ENCODE peak calls at places on chromosome 5, in ten cellular contexts. E is RWPE1, J is stromal cell of bone marrow, V is substantia nigra, R is head of caudate nucleus, F is ELR, Q is iPS DF 6.9, T is GM03348, Y is NAMALWA, P is AG04450. C is an unnamed sample.

GRCh38 chr5:32339198-32339597 is 26.5 kb upstream of the MTMR12 start:
- DNase-seq in Y (peak), Q (peak), V (no peak), F (peak), E (no peak), T (no peak), R (no peak), P (no peak), J (no peak), C (peak)

GRCh38 chr5:55936100-55936693 is 58.6 kb downstream of the IL6ST start:
- DNase-seq in T (peak), J (peak), Q (peak), F (peak), V (peak), Y (peak), E (peak), R (peak), P (peak), C (peak)

GRCh38 chr5:148374693-148375360 is 8.9 kb upstream of the FBXO38 start:
- DNase-seq in J (peak), Y (peak), F (peak), R (peak), T (peak), P (no peak), Q (peak), V (no peak), E (peak), C (no peak)

GRCh38 chr5:55234171-55234700 is 828 bp upstream of the CCNO start:
- DNase-seq in F (peak), P (no peak), Y (peak), R (no peak), T (peak), E (peak), V (no peak), J (no peak), Q (no peak), C (no peak)

GRCh38 chr5:137492321-137492720 is 6.8 kb downstream of the SPOCK1 start:
- DNase-seq in J (peak), R (no peak), V (no peak), P (peak), T (peak), F (peak), E (no peak), Y (no peak), Q (no peak), C (no peak)

GRCh38 chr5:135033026-135033861 is 784 bp downstream of the PITX1 start:
- DNase-seq in V (no peak), Q (no peak), T (peak), E (peak), P (peak), F (peak), Y (peak), J (no peak), R (no peak), C (peak)

GRCh38 chr5:136957428-136957827 is 541.7 kb downstream of the SPOCK1 start:
- DNase-seq in E (peak), F (no peak), P (no peak), J (no peak), T (no peak), V (no peak), R (no peak), Y (no peak), Q (no peak), C (no peak)

GRCh38 chr5:57382665-57383064 is 99.9 kb downstream of the ACTBL2 start:
- DNase-seq in V (no peak), E (no peak), F (peak), T (no peak), P (no peak), Q (no peak), R (no peak), Y (no peak), J (no peak), C (no peak)

GRCh38 chr5:2550479-2550878 is 201.0 kb downstream of the IRX2 start:
- DNase-seq in P (no peak), F (no peak), E (no peak), V (no peak), Y (no peak), T (no peak), R (no peak), J (no peak), Q (no peak), C (no peak)

GRCh38 chr5:167123126-167123525 is 1168.3 kb upstream of the WWC1 start:
- DNase-seq in J (no peak), T (no peak), Y (no peak), E (no peak), R (no peak), V (no peak), Q (no peak), P (no peak), F (no peak), C (no peak)

GRCh38 chr5:60686164-60686563 is 13.8 kb downstream of the DEPDC1B start:
- DNase-seq in Y (no peak), J (no peak), Q (no peak), F (no peak), E (no peak), V (no peak), T (no peak), R (no peak), P (no peak), C (no peak)

GRCh38 chr5:34970552-34970951 is 41.2 kb downstream of the DNAJC21 start:
- DNase-seq in R (no peak), Q (no peak), E (no peak), T (no peak), J (no peak), F (no peak), V (no peak), Y (no peak), P (no peak), C (no peak)

GRCh38 chr5:1118738-1119137 is 6.9 kb upstream of the SLC12A7 start:
- DNase-seq in P (no peak), Q (no peak), F (no peak), R (peak), T (no peak), V (no peak), J (no peak), Y (no peak), E (no peak), C (no peak)

GRCh38 chr5:757346-757930 is 27.1 kb downstream of the ZDHHC11B start:
- DNase-seq in Y (no peak), T (peak), P (no peak), R (no peak), Q (no peak), E (no peak), V (no peak), F (no peak), J (no peak), C (no peak)

GRCh38 chr5:10856646-10857332 is 95.8 kb upstream of the DAP start:
- DNase-seq in V (peak), R (peak), T (peak), E (peak), Q (peak), J (peak), F (peak), Y (peak), P (peak), C (no peak)

GRCh38 chr5:143105216-143105905 is 298.1 kb downstream of the NR3C1 start:
- DNase-seq in R (no peak), Q (no peak), Y (no peak), P (no peak), J (no peak), V (no peak), E (no peak), T (no peak), F (no peak), C (no peak)

GRCh38 chr5:142151436-142152382 is 43.1 kb downstream of the NDFIP1 start:
- DNase-seq in P (peak), Q (peak), R (no peak), F (peak), Y (peak), V (no peak), T (peak), J (peak), E (peak), C (peak)

GRCh38 chr5:175878021-175878420 is 6.6 kb downstream of the CPLX2 start:
- DNase-seq in V (no peak), Y (no peak), R (no peak), F (no peak), E (no peak), P (no peak), T (no peak), Q (no peak), J (no peak), C (no peak)

GRCh38 chr5:109805882-109806281 is 116.2 kb downstream of the MAN2A1 start:
- DNase-seq in F (no peak), Y (no peak), P (no peak), T (no peak), Q (no peak), E (no peak), R (no peak), V (no peak), J (no peak), C (no peak)

GRCh38 chr5:112973036-112973435 is 3.6 kb upstream of the DCP2 start:
- DNase-seq in T (no peak), P (no peak), F (no peak), V (no peak), Y (no peak), R (no peak), J (no peak), Q (no peak), E (no peak), C (no peak)

GRCh38 chr5:32027717-32028321 is 146.3 kb downstream of the GOLPH3 start:
- DNase-seq in F (peak), V (peak), R (no peak), E (peak), T (peak), J (peak), Q (no peak), P (peak), Y (no peak), C (peak)

GRCh38 chr5:142520885-142521284 is 165.0 kb downstream of the FGF1 start:
- DNase-seq in V (no peak), T (peak), P (peak), R (no peak), Q (no peak), J (no peak), F (peak), Y (no peak), E (no peak), C (no peak)

GRCh38 chr5:334903-335739 is 13.6 kb downstream of the AHRR start:
- DNase-seq in Q (no peak), R (no peak), T (no peak), V (no peak), F (no peak), Y (no peak), E (no peak), P (no peak), J (no peak), C (no peak)

GRCh38 chr5:3518057-3518456 is 77.6 kb upstream of the IRX1 start:
- DNase-seq in V (no peak), F (no peak), J (no peak), E (no peak), R (no peak), Q (no peak), Y (no peak), T (no peak), P (no peak), C (no peak)